ENCODE peak calls at places on chromosomes 7 and 10, in nine cellular contexts. One of them, this sample, is unnamed.

GRCh38 chr7:40757097-40757496 is 622.3 kb downstream of the SUGCT start:
- DNase-seq in bronchial epithelial cell: no peak
- DNase-seq in GM23338: peak; percentile 38
- DNase-seq in nephron progenitor cell: no peak
- DNase-seq in caudate nucleus: no peak
- DNase-seq in AML-193: no peak
- DNase-seq in brain microvascular endothelial cell: no peak
- DNase-seq in posterior cingulate gyrus: no peak
- DNase-seq in GM03348: no peak
- DNase-seq in this sample: no peak

GRCh38 chr7:2099036-2099957 is 133.4 kb downstream of the MAD1L1 start:
- DNase-seq in posterior cingulate gyrus: no peak
- DNase-seq in bronchial epithelial cell: no peak
- DNase-seq in brain microvascular endothelial cell: no peak
- DNase-seq in caudate nucleus: no peak
- DNase-seq in GM03348: peak; percentile 88
- DNase-seq in nephron progenitor cell: no peak
- DNase-seq in GM23338: no peak
- DNase-seq in AML-193: no peak
- DNase-seq in this sample: peak; percentile 31

GRCh38 chr10:90007226-90007625 is 305.8 kb downstream of the KIF20B start:
- DNase-seq in AML-193: no peak
- DNase-seq in bronchial epithelial cell: peak; percentile 99
- DNase-seq in nephron progenitor cell: no peak
- DNase-seq in caudate nucleus: no peak
- DNase-seq in posterior cingulate gyrus: no peak
- DNase-seq in GM03348: no peak
- DNase-seq in brain microvascular endothelial cell: no peak
- DNase-seq in GM23338: no peak
- DNase-seq in this sample: no peak

GRCh38 chr10:122336961-122337360 is 37.5 kb upstream of the PLEKHA1 start:
- DNase-seq in posterior cingulate gyrus: no peak
- DNase-seq in caudate nucleus: no peak
- DNase-seq in GM23338: no peak
- DNase-seq in GM03348: no peak
- DNase-seq in nephron progenitor cell: no peak
- DNase-seq in brain microvascular endothelial cell: no peak
- DNase-seq in bronchial epithelial cell: peak; percentile 31
- DNase-seq in AML-193: no peak
- DNase-seq in this sample: no peak

GRCh38 chr7:144670251-144670650 is 165.6 kb downstream of the TPK1 start:
- DNase-seq in posterior cingulate gyrus: no peak
- DNase-seq in brain microvascular endothelial cell: no peak
- DNase-seq in caudate nucleus: no peak
- DNase-seq in bronchial epithelial cell: peak; percentile 46
- DNase-seq in AML-193: peak; percentile 49
- DNase-seq in nephron progenitor cell: no peak
- DNase-seq in GM03348: peak; percentile 4
- DNase-seq in GM23338: peak; percentile 21
- DNase-seq in this sample: no peak

GRCh38 chr10:10044959-10045764 is 972.5 kb upstream of the CELF2 start:
- DNase-seq in GM23338: no peak
- DNase-seq in GM03348: no peak
- DNase-seq in posterior cingulate gyrus: no peak
- DNase-seq in nephron progenitor cell: no peak
- DNase-seq in caudate nucleus: no peak
- DNase-seq in brain microvascular endothelial cell: no peak
- DNase-seq in AML-193: no peak
- DNase-seq in bronchial epithelial cell: no peak
- DNase-seq in this sample: no peak

GRCh38 chr7:42198296-42198695 is 38.7 kb downstream of the GLI3 start:
- DNase-seq in bronchial epithelial cell: peak; percentile 99
- DNase-seq in AML-193: no peak
- DNase-seq in posterior cingulate gyrus: no peak
- DNase-seq in GM23338: no peak
- DNase-seq in GM03348: peak; percentile 38
- DNase-seq in brain microvascular endothelial cell: no peak
- DNase-seq in nephron progenitor cell: no peak
- DNase-seq in caudate nucleus: no peak
- DNase-seq in this sample: no peak

GRCh38 chr10:124296121-124296812 is 122.5 kb downstream of the OAT start:
- DNase-seq in GM03348: no peak
- DNase-seq in posterior cingulate gyrus: no peak
- DNase-seq in GM23338: peak; percentile 46
- DNase-seq in caudate nucleus: no peak
- DNase-seq in bronchial epithelial cell: no peak
- DNase-seq in nephron progenitor cell: no peak
- DNase-seq in brain microvascular endothelial cell: no peak
- DNase-seq in AML-193: no peak
- DNase-seq in this sample: no peak

GRCh38 chr7:101315336-101315735 is 6.3 kb downstream of the IFT22 start:
- DNase-seq in GM23338: peak; percentile 86
- DNase-seq in nephron progenitor cell: peak; percentile 62
- DNase-seq in bronchial epithelial cell: peak; percentile 42
- DNase-seq in posterior cingulate gyrus: no peak
- DNase-seq in AML-193: peak; percentile 30
- DNase-seq in GM03348: peak; percentile 64
- DNase-seq in caudate nucleus: peak; percentile 5
- DNase-seq in brain microvascular endothelial cell: peak; percentile 29
- DNase-seq in this sample: no peak

GRCh38 chr7:2723138-2723850 is 35.3 kb downstream of the AMZ1 start:
- DNase-seq in bronchial epithelial cell: no peak
- DNase-seq in GM23338: no peak
- DNase-seq in AML-193: no peak
- DNase-seq in nephron progenitor cell: no peak
- DNase-seq in brain microvascular endothelial cell: no peak
- DNase-seq in GM03348: no peak
- DNase-seq in posterior cingulate gyrus: no peak
- DNase-seq in caudate nucleus: peak; percentile 46
- DNase-seq in this sample: no peak

GRCh38 chr10:91410638-91411367 is 659 bp downstream of the HECTD2 start:
- DNase-seq in brain microvascular endothelial cell: peak; percentile 52
- DNase-seq in AML-193: no peak
- DNase-seq in caudate nucleus: peak; percentile 52
- DNase-seq in GM23338: no peak
- DNase-seq in bronchial epithelial cell: peak; percentile 8
- DNase-seq in GM03348: peak; percentile 63
- DNase-seq in posterior cingulate gyrus: peak; percentile 28
- DNase-seq in nephron progenitor cell: no peak
- DNase-seq in this sample: no peak

GRCh38 chr10:110863361-110863760 is 8.4 kb upstream of the PDCD4 start:
- DNase-seq in GM23338: no peak
- DNase-seq in AML-193: no peak
- DNase-seq in brain microvascular endothelial cell: no peak
- DNase-seq in bronchial epithelial cell: no peak
- DNase-seq in nephron progenitor cell: no peak
- DNase-seq in posterior cingulate gyrus: no peak
- DNase-seq in caudate nucleus: no peak
- DNase-seq in GM03348: no peak
- DNase-seq in this sample: peak; percentile 37

GRCh38 chr7:45267262-45267661 is 109.7 kb downstream of the RAMP3 start:
- DNase-seq in AML-193: no peak
- DNase-seq in bronchial epithelial cell: no peak
- DNase-seq in brain microvascular endothelial cell: peak; percentile 9
- DNase-seq in GM23338: peak; percentile 12
- DNase-seq in caudate nucleus: no peak
- DNase-seq in posterior cingulate gyrus: no peak
- DNase-seq in GM03348: no peak
- DNase-seq in nephron progenitor cell: peak; percentile 10
- DNase-seq in this sample: no peak

GRCh38 chr7:4808565-4808964 is 33.1 kb downstream of the AP5Z1 start:
- DNase-seq in caudate nucleus: no peak
- DNase-seq in GM23338: no peak
- DNase-seq in bronchial epithelial cell: no peak
- DNase-seq in GM03348: no peak
- DNase-seq in brain microvascular endothelial cell: no peak
- DNase-seq in posterior cingulate gyrus: no peak
- DNase-seq in AML-193: no peak
- DNase-seq in nephron progenitor cell: no peak
- DNase-seq in this sample: no peak

GRCh38 chr10:4512557-4513286 is 313.3 kb upstream of the AKR1E2 start:
- DNase-seq in caudate nucleus: peak; percentile 1
- DNase-seq in brain microvascular endothelial cell: peak; percentile 53
- DNase-seq in nephron progenitor cell: peak; percentile 13
- DNase-seq in bronchial epithelial cell: peak; percentile 76
- DNase-seq in GM03348: peak; percentile 58
- DNase-seq in posterior cingulate gyrus: no peak
- DNase-seq in AML-193: no peak
- DNase-seq in GM23338: peak; percentile 62
- DNase-seq in this sample: no peak

GRCh38 chr7:105350906-105351305 is 37.8 kb downstream of the SRPK2 start:
- DNase-seq in bronchial epithelial cell: no peak
- DNase-seq in posterior cingulate gyrus: no peak
- DNase-seq in AML-193: no peak
- DNase-seq in GM03348: no peak
- DNase-seq in caudate nucleus: no peak
- DNase-seq in GM23338: no peak
- DNase-seq in nephron progenitor cell: no peak
- DNase-seq in brain microvascular endothelial cell: no peak
- DNase-seq in this sample: no peak

GRCh38 chr7:154744226-154744860 is 258.6 kb downstream of the PAXIP1 start:
- DNase-seq in nephron progenitor cell: peak; percentile 84
- DNase-seq in caudate nucleus: peak; percentile 65
- DNase-seq in GM23338: peak; percentile 44
- DNase-seq in brain microvascular endothelial cell: no peak
- DNase-seq in posterior cingulate gyrus: peak; percentile 82
- DNase-seq in GM03348: peak; percentile 54
- DNase-seq in bronchial epithelial cell: no peak
- DNase-seq in AML-193: peak; percentile 0
- DNase-seq in this sample: no peak

GRCh38 chr10:133592716-133593115 is 27.3 kb upstream of the SYCE1 start:
- DNase-seq in nephron progenitor cell: no peak
- DNase-seq in AML-193: no peak
- DNase-seq in brain microvascular endothelial cell: no peak
- DNase-seq in GM23338: no peak
- DNase-seq in bronchial epithelial cell: no peak
- DNase-seq in posterior cingulate gyrus: no peak
- DNase-seq in GM03348: no peak
- DNase-seq in caudate nucleus: no peak
- DNase-seq in this sample: no peak

GRCh38 chr7:64180989-64181388 is 26.0 kb upstream of the ZNF735 start:
- DNase-seq in caudate nucleus: no peak
- DNase-seq in bronchial epithelial cell: peak; percentile 21
- DNase-seq in brain microvascular endothelial cell: no peak
- DNase-seq in GM03348: no peak
- DNase-seq in AML-193: peak; percentile 21
- DNase-seq in posterior cingulate gyrus: no peak
- DNase-seq in GM23338: peak; percentile 21
- DNase-seq in nephron progenitor cell: no peak
- DNase-seq in this sample: no peak